ENCODE peak calls at places on chromosomes 12 and 14, in six cellular contexts. P, Y, Q, V, R and K are unnamed samples.
A peak's percentile ranks its signal among the peaks of the same experiment; 100 is the strongest.

GRCh38 chr12:5480953-5481300 is 49.0 kb downstream of the NTF3 start:
- DNase-seq in P (no peak), Y (no peak), Q (peak; percentile 70), V (no peak), R (no peak), K (no peak)

GRCh38 chr14:101707285-101707842 is 54.1 kb upstream of the PPP2R5C start:
- DNase-seq in P (peak; percentile 83), Y (peak; percentile 56), Q (peak; percentile 86), V (peak; percentile 90), R (no peak), K (peak; percentile 33)

GRCh38 chr12:21941522-21942376 is 523 bp upstream of the ABCC9 start:
- DNase-seq in P (no peak), Y (peak; percentile 77), Q (peak; percentile 79), V (peak; percentile 75), R (no peak), K (no peak)

GRCh38 chr14:64838656-64839055 is 41.1 kb downstream of the SPTB start:
- DNase-seq in P (no peak), Y (no peak), Q (no peak), V (peak; percentile 37), R (no peak), K (no peak)

GRCh38 chr14:44846232-44846824 is 115.4 kb downstream of the KLHL28 start:
- DNase-seq in P (peak; percentile 43), Y (no peak), Q (peak; percentile 59), V (peak; percentile 68), R (no peak), K (peak; percentile 15)

GRCh38 chr14:22391908-22392307 is 197.1 kb downstream of the DAD1 start:
- DNase-seq in P (no peak), Y (peak; percentile 61), Q (peak; percentile 85), V (peak; percentile 78), R (peak; percentile 74), K (no peak)

GRCh38 chr14:94914191-94914590 is 144.3 kb upstream of the GSC start:
- DNase-seq in P (no peak), Y (no peak), Q (no peak), V (no peak), R (no peak), K (no peak)

GRCh38 chr12:116637589-116638165 is 78.5 kb downstream of the MAP1LC3B2 start:
- DNase-seq in P (no peak), Y (no peak), Q (no peak), V (no peak), R (no peak), K (no peak)

GRCh38 chr14:54169254-54169924 is 212.8 kb upstream of the BMP4 start:
- DNase-seq in P (peak; percentile 1), Y (no peak), Q (no peak), V (no peak), R (no peak), K (no peak)

GRCh38 chr14:62003701-62004100 is 241.5 kb downstream of the SNAPC1 start:
- DNase-seq in P (no peak), Y (no peak), Q (no peak), V (no peak), R (no peak), K (no peak)

GRCh38 chr12:59946635-59947034 is 350.8 kb downstream of the SLC16A7 start:
- DNase-seq in P (no peak), Y (no peak), Q (no peak), V (no peak), R (no peak), K (no peak)

GRCh38 chr14:76844223-76844622 is 18.0 kb downstream of the LRRC74A start:
- DNase-seq in P (peak; percentile 73), Y (peak; percentile 86), Q (peak; percentile 18), V (no peak), R (peak; percentile 32), K (peak; percentile 67)

GRCh38 chr14:54669759-54670630 is 103.1 kb downstream of the SAMD4A start:
- DNase-seq in P (peak; percentile 27), Y (no peak), Q (no peak), V (peak; percentile 58), R (no peak), K (no peak)

GRCh38 chr14:65370890-65371289 is 41.6 kb upstream of the FUT8 start:
- DNase-seq in P (no peak), Y (no peak), Q (no peak), V (no peak), R (no peak), K (no peak)

GRCh38 chr12:131105736-131106356 is 152.1 kb downstream of the ADGRD1 start:
- DNase-seq in P (peak; percentile 52), Y (no peak), Q (no peak), V (no peak), R (no peak), K (peak; percentile 68)

GRCh38 chr14:24095196-24096068 is 1.3 kb downstream of the PCK2 start:
- DNase-seq in P (peak; percentile 16), Y (peak; percentile 40), Q (peak; percentile 61), V (peak; percentile 83), R (no peak), K (no peak)

DNA sequence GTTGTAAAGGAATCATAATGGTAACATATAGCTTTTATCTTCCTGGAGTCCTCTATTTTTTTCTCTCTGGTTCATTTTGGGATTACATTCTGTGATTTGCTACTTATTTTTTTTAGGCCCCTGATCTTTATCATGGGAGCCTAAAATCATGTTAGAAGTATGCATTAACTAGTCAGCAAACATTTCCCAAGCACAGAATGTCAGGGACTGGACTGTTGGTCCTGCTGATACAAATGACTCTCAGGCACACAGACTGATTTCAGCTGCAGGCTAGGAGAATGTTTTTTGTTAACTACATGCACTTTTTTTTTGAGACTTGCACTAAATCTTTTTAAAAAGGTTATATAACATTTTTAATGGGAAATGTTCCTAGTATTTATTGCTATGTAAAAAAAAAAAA is 131.1 kb downstream of the ACSS3 start:
- DNase-seq in P (no peak), Y (no peak), Q (no peak), V (no peak), R (no peak), K (no peak)
- H3K4me1 ChIP-seq in P (no peaks in the 10 kb centered on the region), Y (no peaks in the 10 kb centered on the region), Q (peaks cover 55% of the 10 kb centered on the region), V (peaks cover 32% of the 10 kb centered on the region), R (no peaks in the 10 kb centered on the region), K (no peaks in the 10 kb centered on the region)

DNA sequence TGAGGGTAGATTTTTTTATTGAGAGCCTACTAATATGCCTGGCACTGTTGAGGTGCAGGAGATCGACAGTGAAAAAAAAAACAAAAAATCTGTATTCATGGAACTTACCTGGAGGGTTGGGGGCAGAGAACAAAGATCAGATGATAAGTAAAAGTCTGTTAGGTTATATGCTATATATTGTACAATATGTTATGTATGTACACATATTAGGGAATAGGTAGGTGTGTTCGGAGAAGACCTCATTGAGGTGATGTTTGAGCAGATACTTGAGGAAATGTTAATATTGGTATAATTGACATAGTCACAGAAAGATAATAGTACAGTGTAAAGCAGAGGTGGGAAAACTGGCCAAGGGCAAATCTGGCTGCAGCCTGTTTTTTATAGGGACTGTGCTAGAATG is 5.6 kb downstream of the ARF6 start:
- DNase-seq in P (no peak), Y (no peak), Q (no peak), V (no peak), R (no peak), K (no peak)
- H3K4me3 ChIP-seq in P (peak overlapping the region; percentile 33), Y (no peak overlapping the region), Q (no peak overlapping the region), V (no peak overlapping the region), R (peak overlapping the region; percentile 6), K (peak overlapping the region; percentile 32)

GRCh38 chr12:7069386-7069785 is 8.9 kb downstream of the C1S start:
- DNase-seq in P (no peak), Y (no peak), Q (no peak), V (no peak), R (no peak), K (no peak)
- H3K4me1 ChIP-seq in P (no peaks in the 10 kb centered on the region), Y (no peaks in the 10 kb centered on the region), Q (peaks cover 4% of the 10 kb centered on the region), V (peaks cover 16% of the 10 kb centered on the region), R (peaks cover 9% of the 10 kb centered on the region), K (no peaks in the 10 kb centered on the region)

GRCh38 chr12:2450553-2450952 is 344.2 kb upstream of the FKBP4 start:
- DNase-seq in P (no peak), Y (no peak), Q (no peak), V (no peak), R (no peak), K (no peak)

GRCh38 chr12:2449586-2449985 is 345.2 kb upstream of the FKBP4 start:
- DNase-seq in P (no peak), Y (no peak), Q (no peak), V (no peak), R (no peak), K (no peak)

GRCh38 chr12:2445968-2446367 is 348.8 kb upstream of the FKBP4 start:
- DNase-seq in P (no peak), Y (no peak), Q (no peak), V (no peak), R (no peak), K (no peak)

GRCh38 chr12:2451025-2451424 is 343.7 kb upstream of the FKBP4 start:
- DNase-seq in P (no peak), Y (no peak), Q (no peak), V (no peak), R (no peak), K (no peak)

DNA sequence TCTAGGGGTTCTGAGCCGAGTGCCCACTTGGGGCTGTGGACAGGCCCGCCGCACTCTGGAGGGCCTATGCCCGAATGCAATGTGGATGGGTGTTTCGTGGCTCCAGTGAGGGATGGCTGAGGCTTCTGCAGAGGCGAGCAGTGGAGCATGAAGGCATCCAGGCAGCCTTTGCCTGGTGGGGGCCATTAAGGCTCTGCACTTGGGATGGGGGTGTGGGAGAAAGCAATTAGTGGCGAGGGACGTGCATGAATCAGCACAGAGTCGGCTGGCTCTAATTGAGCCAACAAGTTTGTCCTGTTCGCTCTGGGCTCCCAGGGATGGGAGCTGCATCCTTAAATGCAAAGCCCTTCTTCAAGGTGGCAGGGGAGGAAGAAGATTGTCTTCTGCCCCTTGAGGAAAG is 346.9 kb upstream of the FKBP4 start:
- DNase-seq in P (no peak), Y (no peak), Q (no peak), V (no peak), R (no peak), K (no peak)
- H3K4me3 ChIP-seq in P (no peak overlapping the region), Y (no peak overlapping the region), Q (no peak overlapping the region), V (no peak overlapping the region), R (no peak overlapping the region), K (no peak overlapping the region)